ENCODE peak calls at places on chromosome 11, in six cellular contexts. One of them, this sample, is unnamed.

GRCh38 chr11:69352181-69352580 is 58.2 kb downstream of the MYEOV start:
- DNase-seq in lung microvascular endothelial cell: no peak
- DNase-seq in SK-MEL-5: no peak
- DNase-seq in NCI-H524 treated with DMSO at 0.1 percent for 48 hours: no peak
- DNase-seq in T-helper 2 cell: no peak
- DNase-seq in activated CD8-positive, alpha-beta T cell treated with anti-CD3 and anti-CD28 coated beads for 36 hours: no peak
- DNase-seq in this sample: no peak

GRCh38 chr11:57231539-57232253 is 5.4 kb downstream of the APLNR start:
- DNase-seq in activated CD8-positive, alpha-beta T cell treated with anti-CD3 and anti-CD28 coated beads for 36 hours: no peak
- DNase-seq in NCI-H524 treated with DMSO at 0.1 percent for 48 hours: no peak
- DNase-seq in T-helper 2 cell: no peak
- DNase-seq in lung microvascular endothelial cell: no peak
- DNase-seq in SK-MEL-5: no peak
- DNase-seq in this sample: no peak

GRCh38 chr11:19680824-19681368 is 31.7 kb upstream of the NAV2 start:
- DNase-seq in T-helper 2 cell: no peak
- DNase-seq in lung microvascular endothelial cell: peak
- DNase-seq in SK-MEL-5: no peak
- DNase-seq in activated CD8-positive, alpha-beta T cell treated with anti-CD3 and anti-CD28 coated beads for 36 hours: no peak
- DNase-seq in NCI-H524 treated with DMSO at 0.1 percent for 48 hours: no peak
- DNase-seq in this sample: no peak

GRCh38 chr11:65646288-65646734 is 8.4 kb downstream of the SIPA1 start:
- DNase-seq in SK-MEL-5: no peak
- DNase-seq in T-helper 2 cell: no peak
- DNase-seq in NCI-H524 treated with DMSO at 0.1 percent for 48 hours: no peak
- DNase-seq in activated CD8-positive, alpha-beta T cell treated with anti-CD3 and anti-CD28 coated beads for 36 hours: no peak
- DNase-seq in lung microvascular endothelial cell: no peak
- DNase-seq in this sample: no peak

GRCh38 chr11:71395774-71396173 is 52.4 kb downstream of the DHCR7 start:
- DNase-seq in lung microvascular endothelial cell: no peak
- DNase-seq in T-helper 2 cell: no peak
- DNase-seq in activated CD8-positive, alpha-beta T cell treated with anti-CD3 and anti-CD28 coated beads for 36 hours: no peak
- DNase-seq in NCI-H524 treated with DMSO at 0.1 percent for 48 hours: no peak
- DNase-seq in SK-MEL-5: no peak
- DNase-seq in this sample: no peak

GRCh38 chr11:106585061-106585460 is 433.2 kb downstream of the GUCY1A2 start:
- DNase-seq in T-helper 2 cell: no peak
- DNase-seq in activated CD8-positive, alpha-beta T cell treated with anti-CD3 and anti-CD28 coated beads for 36 hours: no peak
- DNase-seq in NCI-H524 treated with DMSO at 0.1 percent for 48 hours: no peak
- DNase-seq in lung microvascular endothelial cell: peak
- DNase-seq in SK-MEL-5: peak
- DNase-seq in this sample: no peak

GRCh38 chr11:115645631-115646271 is 141.5 kb upstream of the CADM1 start:
- DNase-seq in T-helper 2 cell: no peak
- DNase-seq in NCI-H524 treated with DMSO at 0.1 percent for 48 hours: no peak
- DNase-seq in lung microvascular endothelial cell: no peak
- DNase-seq in activated CD8-positive, alpha-beta T cell treated with anti-CD3 and anti-CD28 coated beads for 36 hours: no peak
- DNase-seq in SK-MEL-5: no peak
- DNase-seq in this sample: no peak

GRCh38 chr11:30741039-30741550 is 154.9 kb upstream of the MPPED2 start:
- DNase-seq in T-helper 2 cell: no peak
- DNase-seq in lung microvascular endothelial cell: no peak
- DNase-seq in NCI-H524 treated with DMSO at 0.1 percent for 48 hours: no peak
- DNase-seq in SK-MEL-5: no peak
- DNase-seq in activated CD8-positive, alpha-beta T cell treated with anti-CD3 and anti-CD28 coated beads for 36 hours: no peak
- DNase-seq in this sample: no peak

GRCh38 chr11:60995798-60996197 is 24.3 kb downstream of the CD6 start:
- DNase-seq in SK-MEL-5: no peak
- DNase-seq in NCI-H524 treated with DMSO at 0.1 percent for 48 hours: no peak
- DNase-seq in T-helper 2 cell: no peak
- DNase-seq in lung microvascular endothelial cell: peak
- DNase-seq in activated CD8-positive, alpha-beta T cell treated with anti-CD3 and anti-CD28 coated beads for 36 hours: no peak
- DNase-seq in this sample: no peak

GRCh38 chr11:116990061-116990473 is 108.2 kb downstream of the SIK3 start:
- DNase-seq in activated CD8-positive, alpha-beta T cell treated with anti-CD3 and anti-CD28 coated beads for 36 hours: no peak
- DNase-seq in SK-MEL-5: peak
- DNase-seq in T-helper 2 cell: no peak
- DNase-seq in NCI-H524 treated with DMSO at 0.1 percent for 48 hours: no peak
- DNase-seq in lung microvascular endothelial cell: no peak
- DNase-seq in this sample: peak